ENCODE peak calls at places on chromosomes 12 and 14, in seven cellular contexts. O, X, I, C, V, R and A are unnamed samples. For H3K36me3, the result is how much of the 10 kb centered on the place peaks cover.

GRCh38 chr12:58922849-58923248 is 2.5 kb upstream of the LRIG3 start:
- DNase-seq in O (no peak), X (no peak), I (no peak), C (no peak), V (no peak), R (no peak), A (no peak)

GRCh38 chr12:95269892-95270291 is 52.3 kb downstream of the VEZT start:
- DNase-seq in O (no peak), X (no peak), I (no peak), C (no peak), V (no peak), R (no peak), A (no peak)

GRCh38 chr14:65304239-65304638 is 108.3 kb upstream of the FUT8 start:
- DNase-seq in O (no peak), X (no peak), I (no peak), C (no peak), V (no peak), R (no peak), A (no peak)

GRCh38 chr12:60194682-60195081 is 598.9 kb downstream of the SLC16A7 start:
- DNase-seq in O (no peak), X (no peak), I (no peak), C (no peak), V (no peak), R (no peak), A (no peak)

GRCh38 chr12:57171668-57172067 is 24.2 kb upstream of the LRP1-AS start:
- DNase-seq in O (no peak), X (no peak), I (no peak), C (peak), V (no peak), R (no peak), A (no peak)

GRCh38 chr14:68705741-68706283 is 87.1 kb downstream of the ZFP36L1 start:
- DNase-seq in O (peak), X (peak), I (no peak), C (no peak), V (peak), R (no peak), A (peak)

GRCh38 chr12:22518067-22518719 is 26.1 kb downstream of the C2CD5 start:
- DNase-seq in O (peak), X (peak), I (no peak), C (no peak), V (no peak), R (no peak), A (no peak)

GRCh38 chr14:64303471-64303917 is 9.3 kb upstream of the ESR2 start:
- DNase-seq in O (no peak), X (no peak), I (no peak), C (no peak), V (no peak), R (peak), A (no peak)

GRCh38 chr14:50050171-50050570 is 66.2 kb downstream of the VCPKMT start:
- DNase-seq in O (no peak), X (no peak), I (no peak), C (no peak), V (no peak), R (no peak), A (no peak)

GRCh38 chr14:27392153-27392552 is 794.3 kb upstream of the NOVA1 start:
- DNase-seq in O (no peak), X (no peak), I (no peak), C (no peak), V (no peak), R (no peak), A (no peak)

GRCh38 chr12:96257550-96258392 is 63.6 kb downstream of the ELK3 start:
- DNase-seq in O (no peak), X (no peak), I (no peak), C (no peak), V (no peak), R (no peak), A (no peak)

GRCh38 chr12:53223006-53223305 is 9.1 kb downstream of the RARG start:
- DNase-seq in O (no peak), X (no peak), I (no peak), C (no peak), V (no peak), R (peak), A (no peak)

GRCh38 chr14:78340250-78340649 is 170.1 kb downstream of the NRXN3 start:
- DNase-seq in O (no peak), X (no peak), I (no peak), C (no peak), V (no peak), R (no peak), A (no peak)

DNA sequence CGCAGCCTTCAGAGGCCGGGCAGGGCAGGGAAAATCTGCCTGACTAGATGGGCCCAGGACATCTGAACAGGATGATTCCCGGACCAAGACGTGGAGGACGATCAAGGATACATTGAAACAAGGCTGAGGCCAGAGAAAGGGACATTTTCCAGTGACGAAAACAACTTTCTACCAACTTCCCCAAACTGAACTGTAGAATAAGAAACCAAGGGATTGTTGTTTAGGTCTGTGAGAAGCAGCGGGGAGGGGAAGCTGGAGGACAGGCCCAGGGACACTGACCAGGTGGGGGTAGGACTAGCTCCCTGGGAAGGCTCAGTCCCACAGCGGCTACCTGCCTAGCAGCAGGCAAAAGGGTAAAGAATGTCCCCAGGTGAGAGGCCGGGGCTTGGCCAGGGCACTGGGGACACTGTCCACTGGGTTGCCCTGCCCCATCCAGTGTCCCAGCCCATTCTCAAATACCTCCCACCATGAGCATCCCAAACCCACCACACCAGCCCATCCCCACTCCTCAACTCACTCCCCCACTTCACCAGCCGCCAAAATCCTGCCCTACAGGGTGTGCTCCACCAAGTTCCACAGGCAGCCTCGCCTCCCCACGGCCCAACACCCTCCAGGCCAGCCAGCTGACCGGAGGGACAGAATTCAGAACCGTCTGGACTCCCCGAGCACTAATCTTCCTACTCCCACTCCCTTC is 984 bp downstream of the TNFRSF1A start:
- DNase-seq in O (no peak), X (no peak), I (no peak), C (no peak), V (no peak), R (no peak), A (no peak)
- TF ChIP-seq CTCF in O (no peak), X (no peak), I (no peak), C (no peak), V (no peak), R (no peak), A (no peak)

GRCh38 chr14:21086908-21087293 is 11.6 kb downstream of the ZNF219 start:
- DNase-seq in O (no peak), X (no peak), I (no peak), C (no peak), V (no peak), R (no peak), A (no peak)
- H3K36me3 ChIP-seq in O (under half), X (under half), I (under half), C (under half), V (half or more), R (under half), A (under half)

GRCh38 chr12:4539167-4539870 is 629 bp downstream of the RAD51AP1 start:
- DNase-seq in O (no peak), X (no peak), I (no peak), C (no peak), V (no peak), R (no peak), A (no peak)
- TF ChIP-seq CTCF in O (no peak), X (no peak), I (no peak), C (no peak), V (no peak), R (no peak), A (no peak)

GRCh38 chr14:31300296-31300695 is 92.7 kb upstream of the HECTD1 start:
- DNase-seq in O (no peak), X (no peak), I (no peak), C (no peak), V (no peak), R (peak), A (no peak)

GRCh38 chr14:31297701-31298344 is 90.2 kb upstream of the HECTD1 start:
- DNase-seq in O (no peak), X (no peak), I (no peak), C (no peak), V (no peak), R (no peak), A (no peak)

GRCh38 chr14:31303654-31304053 is 96.1 kb upstream of the HECTD1 start:
- DNase-seq in O (no peak), X (no peak), I (no peak), C (no peak), V (no peak), R (no peak), A (no peak)

GRCh38 chr14:31297112-31297511 is 89.5 kb upstream of the HECTD1 start:
- DNase-seq in O (no peak), X (no peak), I (no peak), C (no peak), V (no peak), R (no peak), A (no peak)

GRCh38 chr14:31300883-31301282 is 93.3 kb upstream of the HECTD1 start:
- DNase-seq in O (no peak), X (no peak), I (no peak), C (no peak), V (no peak), R (no peak), A (no peak)
- H3K36me3 ChIP-seq in O (under half), X (under half), I (under half), C (under half), V (half or more), R (under half), A (under half)

GRCh38 chr12:55132816-55133215 is 6.6 kb downstream of the OR9K2 start:
- DNase-seq in O (no peak), X (no peak), I (no peak), C (no peak), V (no peak), R (peak), A (no peak)
- TF ChIP-seq CTCF in O (no peak), X (no peak), I (peak), C (no peak), V (no peak), R (no peak), A (no peak)